ENCODE peak calls at places on chromosomes 5 and 9, in nine cellular contexts. M is pancreas, X is right lobe of liver, I is prostate gland, N is esophagus squamous epithelium, F is hepatocyte, B is stomach, P is K562, S is suprapubic skin. D is an unnamed sample.

GRCh38 chr5:31809037-31809910 is 170.3 kb downstream of the PDZD2 start:
- DNase-seq in M (peak; percentile 34), X (peak; percentile 56), I (peak; percentile 64), N (no peak), F (peak; percentile 82), B (peak; percentile 55), P (peak; percentile 76), S (no peak), D (peak; percentile 74)

GRCh38 chr5:107878676-107879075 is 207.9 kb upstream of the EFNA5 start:
- DNase-seq in M (no peak), X (no peak), I (no peak), N (no peak), F (no peak), B (no peak), P (no peak), S (no peak), D (no peak)

GRCh38 chr5:2326603-2327002 is 424.9 kb downstream of the IRX2 start:
- DNase-seq in M (no peak), X (no peak), I (no peak), N (no peak), F (no peak), B (no peak), P (no peak), S (no peak), D (no peak)

GRCh38 chr5:71905804-71906711 is 187.0 kb downstream of the CARTPT start:
- DNase-seq in M (no peak), X (no peak), I (peak; percentile 14), N (no peak), F (no peak), B (no peak), P (no peak), S (no peak), D (no peak)

GRCh38 chr9:125674981-125675973 is 31.7 kb downstream of the MAPKAP1 start:
- DNase-seq in M (no peak), X (no peak), I (no peak), N (no peak), F (peak; percentile 16), B (no peak), P (no peak), S (no peak), D (peak; percentile 63)

GRCh38 chr5:38258319-38259061 is at the start of gene EGFLAM:
- DNase-seq in M (no peak), X (no peak), I (no peak), N (no peak), F (peak; percentile 63), B (no peak), P (peak; percentile 35), S (no peak), D (no peak)

GRCh38 chr5:159120446-159120845 is 20.7 kb upstream of the EBF1 start:
- DNase-seq in M (no peak), X (no peak), I (no peak), N (no peak), F (no peak), B (no peak), P (no peak), S (no peak), D (no peak)

GRCh38 chr9:76456202-76456926 is 2.6 kb upstream of the GCNT1 start:
- DNase-seq in M (peak; percentile 85), X (no peak), I (peak; percentile 31), N (no peak), F (peak; percentile 88), B (peak; percentile 86), P (peak; percentile 67), S (no peak), D (peak; percentile 50)

GRCh38 chr5:141182248-141182647 is at the start of gene PCDHB16:
- DNase-seq in M (no peak), X (no peak), I (no peak), N (no peak), F (peak; percentile 51), B (no peak), P (peak; percentile 31), S (no peak), D (no peak)

GRCh38 chr9:27347889-27348288 is 50.9 kb upstream of the EQTN start:
- DNase-seq in M (no peak), X (no peak), I (no peak), N (no peak), F (no peak), B (no peak), P (no peak), S (no peak), D (no peak)

GRCh38 chr9:131583836-131584555 is 38.7 kb downstream of the PRRT1B start:
- DNase-seq in M (peak; percentile 13), X (peak; percentile 42), I (no peak), N (no peak), F (no peak), B (no peak), P (no peak), S (no peak), D (no peak)
- H3K36me3 ChIP-seq in M (peaks cover 29% of the 10 kb centered on the region), X (peaks cover 8% of the 10 kb centered on the region), I (peaks cover 24% of the 10 kb centered on the region), N (peaks cover 49% of the 10 kb centered on the region), F (no peaks in the 10 kb centered on the region), B (peaks cover 89% of the 10 kb centered on the region), P (peaks cover 36% of the 10 kb centered on the region), S (peaks cover 84% of the 10 kb centered on the region), D (peaks cover 31% of the 10 kb centered on the region)

DNA sequence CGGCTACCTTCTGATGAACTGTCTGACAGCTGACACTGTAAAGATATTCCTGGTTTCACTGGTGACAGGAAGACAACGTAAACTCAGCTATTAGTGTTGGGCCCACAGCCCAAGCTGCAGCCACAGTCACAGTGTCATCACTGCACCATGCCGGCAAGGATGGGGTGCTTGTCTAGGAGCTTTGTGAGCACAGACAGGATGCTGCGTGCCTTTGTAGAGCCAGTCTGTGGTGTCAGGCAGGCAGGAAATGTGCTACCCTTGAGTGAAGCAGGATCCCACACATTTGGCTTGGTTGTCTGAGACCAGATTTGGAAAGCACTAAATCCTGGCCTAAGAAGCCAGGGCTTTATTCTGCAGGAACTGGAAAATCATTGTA is 121.6 kb upstream of the ADAMTS16 start:
- DNase-seq in M (no peak), X (no peak), I (no peak), N (no peak), F (no peak), B (no peak), P (no peak), S (no peak), D (peak; percentile 4)
- TF ChIP-seq CTCF in M (no peak), X (no peak), I (no peak), N (no peak), F (no peak), B (no peak), P (no peak), S (no peak), D (no peak)

GRCh38 chr9:72363908-72364678 is 915 bp downstream of the ZFAND5 start:
- DNase-seq in M (peak; percentile 62), X (peak; percentile 70), I (peak; percentile 42), N (peak; percentile 15), F (peak; percentile 64), B (peak; percentile 68), P (peak; percentile 56), S (peak; percentile 85), D (no peak)

GRCh38 chr9:72365525-72366256 is 683 bp upstream of the ZFAND5 start:
- DNase-seq in M (peak; percentile 78), X (peak; percentile 93), I (peak; percentile 76), N (peak; percentile 65), F (peak; percentile 92), B (peak; percentile 85), P (peak; percentile 62), S (peak; percentile 93), D (peak; percentile 81)

GRCh38 chr9:72362680-72363139 is 2.3 kb downstream of the ZFAND5 start:
- DNase-seq in M (peak; percentile 74), X (peak; percentile 74), I (peak; percentile 80), N (no peak), F (peak; percentile 83), B (peak; percentile 57), P (peak; percentile 75), S (no peak), D (peak; percentile 74)

GRCh38 chr9:72363226-72363625 is 1.8 kb downstream of the ZFAND5 start:
- DNase-seq in M (no peak), X (no peak), I (no peak), N (no peak), F (no peak), B (no peak), P (no peak), S (no peak), D (no peak)

DNA sequence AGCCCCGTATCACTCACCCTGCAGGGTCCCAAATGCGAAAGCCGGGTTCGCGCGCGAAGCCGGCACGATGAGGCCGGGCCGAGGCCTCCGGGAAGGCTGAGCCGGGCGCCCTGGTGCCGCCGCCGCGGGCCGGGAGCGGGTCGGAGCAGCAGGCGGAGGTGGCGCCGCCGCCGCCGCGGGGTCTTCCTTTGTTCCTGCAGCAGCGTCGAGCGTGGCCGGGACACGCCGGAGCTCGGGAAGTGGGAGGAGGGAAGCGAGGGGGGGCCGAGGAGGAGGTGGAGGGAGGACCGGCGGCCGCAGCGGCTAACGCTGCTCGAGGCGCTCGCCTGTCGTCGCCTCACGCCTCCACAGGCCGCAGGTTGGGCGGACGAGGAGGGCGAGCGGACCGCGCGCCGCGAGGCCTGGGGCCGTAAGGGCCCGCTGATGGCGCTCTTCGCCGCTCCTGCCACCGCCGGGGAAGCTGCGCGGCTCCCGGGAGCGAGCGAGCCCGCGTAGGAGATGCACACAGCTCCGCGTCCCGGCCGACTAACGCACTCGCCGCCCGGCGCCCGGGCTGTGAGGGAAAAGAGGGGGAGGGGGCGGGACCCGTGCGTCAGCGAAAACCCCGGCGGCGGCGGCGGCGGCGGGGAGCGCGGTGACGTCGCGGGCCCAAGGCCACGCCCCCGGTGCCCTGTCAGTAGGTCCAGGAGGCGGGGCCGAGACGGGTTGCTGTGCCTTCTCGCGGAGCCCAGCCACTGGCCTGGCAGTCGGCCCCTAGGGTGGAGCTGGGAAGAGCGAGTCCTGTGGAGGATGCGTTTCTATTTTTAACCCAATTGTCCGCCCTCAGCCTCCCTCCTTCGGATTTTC is at the start of gene ZFAND5:
- DNase-seq in M (peak; percentile 98), X (peak; percentile 99), I (peak; percentile 99), N (peak; percentile 81), F (peak; percentile 100), B (peak; percentile 99), P (peak; percentile 92), S (peak; percentile 99), D (peak; percentile 97)
- H3K27ac ChIP-seq in M (peak within 1 kb of the TSS; percentile 99), X (peak within 1 kb of the TSS; percentile 100), I (peak within 1 kb of the TSS; percentile 100), N (peak within 1 kb of the TSS; percentile 100), F (peak within 1 kb of the TSS; percentile 100), B (peak within 1 kb of the TSS; percentile 100), P (peak within 1 kb of the TSS; percentile 92), S (peak within 1 kb of the TSS; percentile 100), D (peak within 1 kb of the TSS; percentile 99)

GRCh38 chr9:112242147-112242804 is 67.2 kb upstream of the SUSD1 start:
- DNase-seq in M (no peak), X (no peak), I (no peak), N (no peak), F (no peak), B (no peak), P (no peak), S (no peak), D (no peak)

GRCh38 chr9:112249277-112249676 is 74.2 kb upstream of the SUSD1 start:
- DNase-seq in M (no peak), X (no peak), I (no peak), N (no peak), F (no peak), B (no peak), P (no peak), S (no peak), D (no peak)

GRCh38 chr9:112248722-112249121 is 73.6 kb upstream of the SUSD1 start:
- DNase-seq in M (no peak), X (no peak), I (no peak), N (no peak), F (no peak), B (no peak), P (no peak), S (no peak), D (peak; percentile 15)

GRCh38 chr9:112245126-112245525 is 70.0 kb upstream of the SUSD1 start:
- DNase-seq in M (no peak), X (no peak), I (no peak), N (no peak), F (no peak), B (no peak), P (no peak), S (no peak), D (no peak)

GRCh38 chr9:112247090-112247489 is 72.0 kb upstream of the SUSD1 start:
- DNase-seq in M (no peak), X (no peak), I (no peak), N (no peak), F (no peak), B (no peak), P (no peak), S (no peak), D (no peak)
- H3K36me3 ChIP-seq in M (no peaks in the 10 kb centered on the region), X (no peaks in the 10 kb centered on the region), I (no peaks in the 10 kb centered on the region), N (no peaks in the 10 kb centered on the region), F (no peaks in the 10 kb centered on the region), B (peaks cover 24% of the 10 kb centered on the region), P (peaks cover 54% of the 10 kb centered on the region), S (peaks cover 11% of the 10 kb centered on the region), D (no peaks in the 10 kb centered on the region)